ENCODE peak calls at places on chromosomes 16 and 17, in nine cellular contexts. T, P, B, Y, O, N, D, S and X are unnamed samples.

GRCh38 chr17:1422907-1423306 is 22.9 kb upstream of the YWHAE start:
- DNase-seq in T (peak), P (no peak), B (peak), Y (peak), O (no peak), N (no peak), D (no peak), S (no peak), X (no peak)

GRCh38 chr16:88297178-88297720 is 85.5 kb upstream of the ZNF469 start:
- DNase-seq in T (no peak), P (no peak), B (no peak), Y (no peak), O (no peak), N (no peak), D (no peak), S (no peak), X (no peak)

GRCh38 chr17:79892457-79893236 is 53.4 kb upstream of the CBX4 start:
- DNase-seq in T (no peak), P (no peak), B (no peak), Y (no peak), O (no peak), N (no peak), D (no peak), S (no peak), X (no peak)

GRCh38 chr16:35192993-35193392 is 1733.6 kb downstream of the TP53TG3F start:
- DNase-seq in T (no peak), P (no peak), B (no peak), Y (no peak), O (no peak), N (peak), D (no peak), S (no peak), X (no peak)

GRCh38 chr16:4179020-4179419 is 62.8 kb upstream of the ADCY9 start:
- DNase-seq in T (peak), P (peak), B (peak), Y (no peak), O (no peak), N (no peak), D (no peak), S (peak), X (no peak)

GRCh38 chr17:75361996-75362395 is 43.5 kb downstream of the GRB2 start:
- DNase-seq in T (no peak), P (no peak), B (no peak), Y (no peak), O (no peak), N (no peak), D (no peak), S (no peak), X (no peak)

GRCh38 chr17:7038025-7038862 is 2.4 kb downstream of the SLC16A13 start:
- DNase-seq in T (no peak), P (no peak), B (no peak), Y (no peak), O (no peak), N (no peak), D (no peak), S (no peak), X (no peak)

GRCh38 chr16:4847774-4848587 is 700 bp downstream of the UBN1 start:
- DNase-seq in T (peak), P (peak), B (peak), Y (no peak), O (no peak), N (peak), D (peak), S (no peak), X (no peak)

GRCh38 chr17:57068707-57069106 is 16.3 kb upstream of the AKAP1 start:
- DNase-seq in T (no peak), P (no peak), B (no peak), Y (no peak), O (no peak), N (no peak), D (no peak), S (no peak), X (no peak)

GRCh38 chr16:86430814-86431213 is 79.5 kb upstream of the FOXF1 start:
- DNase-seq in T (no peak), P (no peak), B (peak), Y (no peak), O (no peak), N (no peak), D (no peak), S (no peak), X (no peak)

GRCh38 chr17:61218438-61218837 is 181.2 kb upstream of the TBX2 start:
- DNase-seq in T (no peak), P (no peak), B (peak), Y (no peak), O (peak), N (no peak), D (no peak), S (no peak), X (no peak)

GRCh38 chr16:12845282-12845681 is 41.6 kb upstream of the CPPED1 start:
- DNase-seq in T (no peak), P (no peak), B (no peak), Y (no peak), O (no peak), N (no peak), D (no peak), S (no peak), X (no peak)

GRCh38 chr17:80169784-80170500 is at the start of gene CARD14:
- DNase-seq in T (peak), P (no peak), B (no peak), Y (no peak), O (no peak), N (no peak), D (no peak), S (no peak), X (no peak)

GRCh38 chr16:73047221-73047535 is 750 bp downstream of the ZFHX3 start:
- DNase-seq in T (peak), P (no peak), B (peak), Y (no peak), O (no peak), N (no peak), D (no peak), S (no peak), X (no peak)

GRCh38 chr16:73047536-73048291 is at the start of gene ZFHX3:
- DNase-seq in T (peak), P (peak), B (peak), Y (no peak), O (peak), N (no peak), D (peak), S (no peak), X (no peak)

GRCh38 chr16:73049051-73049910 is 1.4 kb upstream of the ZFHX3 start:
- DNase-seq in T (no peak), P (no peak), B (no peak), Y (no peak), O (no peak), N (no peak), D (no peak), S (no peak), X (no peak)

GRCh38 chr16:73046484-73047214 is 1.3 kb downstream of the ZFHX3 start:
- DNase-seq in T (peak), P (no peak), B (no peak), Y (no peak), O (no peak), N (no peak), D (no peak), S (no peak), X (no peak)

GRCh38 chr16:73048292-73049050 is 543 bp upstream of the ZFHX3 start:
- DNase-seq in T (peak), P (peak), B (peak), Y (no peak), O (no peak), N (no peak), D (peak), S (no peak), X (no peak)
- TF ChIP-seq CTCF in T (no peak), P (no peak), B (no peak), Y (no peak), O (no peak), N (peak), D (no peak), S (no peak), X (no peak)

GRCh38 chr17:64125937-64126336 is 4.0 kb downstream of the ERN1 start:
- DNase-seq in T (no peak), P (no peak), B (no peak), Y (no peak), O (no peak), N (no peak), D (no peak), S (no peak), X (no peak)
- TF ChIP-seq CTCF in T (no peak), P (no peak), B (no peak), Y (no peak), O (no peak), N (no peak), D (no peak), S (no peak), X (no peak)

GRCh38 chr16:85221810-85222150 is 109.5 kb upstream of the CIBAR2 start:
- DNase-seq in T (no peak), P (no peak), B (no peak), Y (no peak), O (no peak), N (no peak), D (no peak), S (no peak), X (no peak)

GRCh38 chr16:85216522-85217375 is 104.5 kb upstream of the CIBAR2 start:
- DNase-seq in T (no peak), P (no peak), B (no peak), Y (no peak), O (no peak), N (no peak), D (no peak), S (no peak), X (no peak)

GRCh38 chr16:85221081-85221809 is 109.0 kb upstream of the CIBAR2 start:
- DNase-seq in T (no peak), P (no peak), B (no peak), Y (no peak), O (peak), N (no peak), D (no peak), S (no peak), X (no peak)

GRCh38 chr16:85222151-85222863 is 110.0 kb upstream of the CIBAR2 start:
- DNase-seq in T (no peak), P (no peak), B (no peak), Y (no peak), O (no peak), N (no peak), D (no peak), S (no peak), X (no peak)

DNA sequence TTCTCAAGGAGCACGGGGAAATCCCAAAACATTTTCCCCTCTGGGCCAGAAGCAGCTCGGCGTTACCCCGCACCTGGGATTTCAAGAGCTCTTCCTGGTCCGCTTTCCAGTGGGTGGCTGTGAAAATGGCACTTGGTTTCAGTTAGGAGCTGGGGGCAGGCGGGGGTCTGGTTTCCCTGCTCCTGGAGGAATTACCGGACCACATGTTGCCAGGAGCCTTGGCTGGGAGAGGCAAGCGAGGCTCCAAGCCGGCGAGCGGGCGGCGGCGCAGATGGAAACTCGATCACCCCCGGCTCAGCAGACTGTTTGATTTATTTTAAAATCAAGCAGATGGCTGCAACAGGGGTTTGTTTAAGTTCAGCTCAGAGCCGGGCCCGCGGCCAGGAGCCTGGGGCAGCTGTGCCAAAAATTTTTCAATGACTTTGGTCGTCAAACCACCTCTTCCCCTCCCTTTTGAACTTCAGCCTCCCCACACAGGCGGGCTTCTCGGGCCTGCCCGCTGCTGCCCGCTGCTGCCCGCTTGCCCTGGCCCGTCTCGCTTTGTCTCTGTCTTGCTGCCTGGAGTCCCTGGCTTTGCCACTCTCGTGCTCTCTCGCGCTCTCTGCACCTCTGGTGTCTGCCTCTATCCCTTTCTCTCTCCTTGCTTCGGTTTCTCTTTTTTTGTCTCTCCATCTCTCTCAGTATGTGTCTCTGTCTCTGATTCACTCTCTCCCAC is 108.0 kb upstream of the CIBAR2 start:
- DNase-seq in T (no peak), P (peak), B (peak), Y (no peak), O (no peak), N (no peak), D (no peak), S (peak), X (no peak)
- TF ChIP-seq CTCF in T (no peak), P (no peak), B (peak), Y (no peak), O (no peak), N (peak), D (no peak), S (no peak), X (no peak)

GRCh38 chr16:75695708-75696107 is 5.6 kb downstream of the DUXB start:
- DNase-seq in T (no peak), P (no peak), B (no peak), Y (no peak), O (peak), N (no peak), D (peak), S (no peak), X (no peak)
- TF ChIP-seq CTCF in T (peak), P (no peak), B (peak), Y (no peak), O (no peak), N (no peak), D (peak), S (no peak), X (peak)

GRCh38 chr16:9015489-9015888 is 51.8 kb upstream of the USP7 start:
- DNase-seq in T (no peak), P (no peak), B (no peak), Y (no peak), O (no peak), N (no peak), D (no peak), S (no peak), X (no peak)

GRCh38 chr16:9012330-9012729 is 48.6 kb upstream of the USP7 start:
- DNase-seq in T (no peak), P (no peak), B (no peak), Y (no peak), O (no peak), N (no peak), D (no peak), S (no peak), X (no peak)

GRCh38 chr16:9014389-9014788 is 50.7 kb upstream of the USP7 start:
- DNase-seq in T (no peak), P (no peak), B (no peak), Y (no peak), O (no peak), N (no peak), D (no peak), S (no peak), X (no peak)

GRCh38 chr16:9013508-9013864 is 49.8 kb upstream of the USP7 start:
- DNase-seq in T (no peak), P (no peak), B (no peak), Y (no peak), O (no peak), N (no peak), D (no peak), S (no peak), X (no peak)

DNA sequence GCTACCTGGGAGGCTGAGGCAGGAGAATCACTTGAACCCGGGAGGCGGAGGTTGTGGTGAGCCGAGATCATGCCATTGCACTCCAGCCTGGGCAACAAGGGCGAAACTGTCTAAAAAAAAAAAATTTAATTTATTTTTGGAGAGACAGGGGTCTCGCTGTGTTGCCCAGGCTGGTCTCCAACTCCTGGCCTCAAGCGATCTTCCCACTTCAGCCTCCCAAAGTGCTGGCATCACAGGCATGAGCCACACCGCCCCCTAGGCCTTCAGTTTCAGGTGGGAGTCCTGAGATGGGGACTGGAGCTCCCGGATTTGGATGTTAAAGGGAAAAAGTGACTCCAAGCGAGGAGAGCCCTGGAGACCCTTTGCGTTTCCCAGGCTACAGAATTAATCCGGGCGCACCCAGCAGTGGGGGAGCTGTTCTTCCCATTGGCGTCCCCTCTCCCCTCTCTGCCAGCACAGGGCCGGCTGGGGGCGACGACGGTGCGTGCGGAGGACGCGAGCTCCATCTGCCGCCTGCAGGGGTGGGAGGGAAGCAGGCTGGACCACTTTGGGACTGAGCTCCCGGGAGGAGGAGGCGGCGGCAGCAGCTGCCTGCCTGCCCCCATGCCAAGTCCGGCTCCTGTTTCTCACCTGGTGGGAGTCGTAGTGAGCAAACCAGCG is 49.3 kb upstream of the USP7 start:
- DNase-seq in T (no peak), P (no peak), B (no peak), Y (no peak), O (no peak), N (no peak), D (peak), S (no peak), X (no peak)
- TF ChIP-seq CTCF in T (no peak), P (no peak), B (no peak), Y (peak), O (no peak), N (no peak), D (peak), S (peak), X (peak)

GRCh38 chr17:47291242-47291873 is 32.4 kb upstream of the EFCAB13 start:
- DNase-seq in T (peak), P (no peak), B (no peak), Y (no peak), O (no peak), N (no peak), D (no peak), S (no peak), X (no peak)
- TF ChIP-seq CTCF in T (no peak), P (no peak), B (no peak), Y (no peak), O (no peak), N (no peak), D (no peak), S (no peak), X (no peak)

GRCh38 chr17:10403589-10403988 is 18.2 kb downstream of the MYH8 start:
- DNase-seq in T (no peak), P (no peak), B (no peak), Y (no peak), O (no peak), N (no peak), D (no peak), S (no peak), X (no peak)

GRCh38 chr17:10394201-10394887 is 21.5 kb upstream of the MYH13 start:
- DNase-seq in T (no peak), P (no peak), B (no peak), Y (no peak), O (peak), N (no peak), D (no peak), S (no peak), X (no peak)

GRCh38 chr17:10396529-10397163 is 23.8 kb upstream of the MYH13 start:
- DNase-seq in T (no peak), P (no peak), B (no peak), Y (no peak), O (no peak), N (no peak), D (no peak), S (no peak), X (no peak)

GRCh38 chr17:10398352-10398751 is 23.4 kb downstream of the MYH8 start:
- DNase-seq in T (no peak), P (no peak), B (no peak), Y (no peak), O (no peak), N (no peak), D (peak), S (no peak), X (no peak)
- TF ChIP-seq CTCF in T (no peak), P (no peak), B (no peak), Y (no peak), O (no peak), N (no peak), D (peak), S (no peak), X (no peak)

GRCh38 chr16:1823821-1824220 is 2.8 kb downstream of the HAGH start:
- DNase-seq in T (no peak), P (no peak), B (peak), Y (no peak), O (peak), N (no peak), D (peak), S (peak), X (no peak)
- TF ChIP-seq CTCF in T (no peak), P (no peak), B (peak), Y (peak), O (peak), N (no peak), D (peak), S (peak), X (peak)